ENCODE peak calls at places on chromosomes 5 and 9, in eight cellular contexts. D is uterus, V is suprapubic skin, F is tibial nerve, S is heart left ventricle, W is HepG2, O is MM.1S, H is H9. C is an unnamed sample.

GRCh38 chr9:121748080-121748479 is 96.6 kb downstream of the DAB2IP start:
- DNase-seq in D (no peak), V (no peak), F (no peak), S (no peak), W (no peak), O (no peak), H (no peak), C (no peak)

GRCh38 chr5:142007237-142007544 is 5.6 kb downstream of the GNPDA1 start:
- DNase-seq in D (no peak), V (no peak), F (no peak), S (no peak), W (no peak), O (no peak), H (no peak), C (no peak)

GRCh38 chr9:132169672-132170392 is 8.0 kb downstream of the NTNG2 start:
- DNase-seq in D (no peak), V (no peak), F (no peak), S (peak; percentile 59), W (peak; percentile 26), O (peak; percentile 39), H (peak; percentile 86), C (no peak)

GRCh38 chr5:96256795-96257470 is 176.1 kb downstream of the PCSK1 start:
- DNase-seq in D (peak; percentile 18), V (peak; percentile 60), F (no peak), S (no peak), W (no peak), O (no peak), H (no peak), C (peak; percentile 20)

GRCh38 chr9:86766912-86767311 is 180.4 kb downstream of the GAS1 start:
- DNase-seq in D (peak; percentile 41), V (no peak), F (no peak), S (no peak), W (peak; percentile 13), O (no peak), H (no peak), C (no peak)

GRCh38 chr5:141778683-141779082 is 96.7 kb upstream of the ARAP3 start:
- DNase-seq in D (no peak), V (no peak), F (no peak), S (no peak), W (no peak), O (no peak), H (no peak), C (no peak)

GRCh38 chr5:179271821-179272325 is 73.4 kb downstream of the ADAMTS2 start:
- DNase-seq in D (peak; percentile 17), V (peak; percentile 58), F (no peak), S (peak; percentile 17), W (no peak), O (no peak), H (peak; percentile 24), C (no peak)

GRCh38 chr5:134136771-134137170 is 22.3 kb downstream of the TCF7 start:
- DNase-seq in D (peak; percentile 9), V (peak; percentile 37), F (no peak), S (peak; percentile 12), W (no peak), O (no peak), H (peak; percentile 15), C (peak; percentile 6)

GRCh38 chr9:71001780-71002386 is 119.5 kb downstream of the TRPM3 start:
- DNase-seq in D (no peak), V (no peak), F (no peak), S (no peak), W (peak; percentile 10), O (peak; percentile 50), H (peak; percentile 58), C (no peak)

GRCh38 chr5:152177626-152178349 is 227.3 kb downstream of the NMUR2 start:
- DNase-seq in D (no peak), V (no peak), F (no peak), S (no peak), W (no peak), O (no peak), H (no peak), C (no peak)

GRCh38 chr5:73280821-73281746 is 108.1 kb downstream of the TMEM174 start:
- DNase-seq in D (peak; percentile 65), V (no peak), F (peak; percentile 82), S (peak; percentile 42), W (no peak), O (no peak), H (no peak), C (no peak)

GRCh38 chr5:38845555-38846378 is at the start of gene OSMR:
- DNase-seq in D (peak; percentile 96), V (peak; percentile 96), F (peak; percentile 81), S (peak; percentile 91), W (peak; percentile 84), O (no peak), H (peak; percentile 65), C (peak; percentile 67)

GRCh38 chr5:132775439-132776076 is 1.5 kb downstream of the SEPTIN8 start:
- DNase-seq in D (no peak), V (no peak), F (no peak), S (no peak), W (no peak), O (no peak), H (no peak), C (no peak)
- H3K4me1 ChIP-seq in D (peaks cover 11% of the 10 kb centered on the region), V (peaks cover 70% of the 10 kb centered on the region), F (peaks cover 68% of the 10 kb centered on the region), S (peaks cover 59% of the 10 kb centered on the region), W (peaks cover 66% of the 10 kb centered on the region), O (peaks cover 8% of the 10 kb centered on the region), H (peaks cover 10% of the 10 kb centered on the region), C (peaks cover 7% of the 10 kb centered on the region)

GRCh38 chr9:110076894-110077725 is 130.8 kb downstream of the C9orf152 start:
- DNase-seq in D (no peak), V (no peak), F (no peak), S (no peak), W (no peak), O (no peak), H (no peak), C (no peak)
- H3K4me1 ChIP-seq in D (peaks cover 4% of the 10 kb centered on the region), V (peaks cover 41% of the 10 kb centered on the region), F (peaks cover 30% of the 10 kb centered on the region), S (peaks cover 71% of the 10 kb centered on the region), W (peaks cover 10% of the 10 kb centered on the region), O (peaks cover 31% of the 10 kb centered on the region), H (no peaks in the 10 kb centered on the region), C (peaks cover 46% of the 10 kb centered on the region)

DNA sequence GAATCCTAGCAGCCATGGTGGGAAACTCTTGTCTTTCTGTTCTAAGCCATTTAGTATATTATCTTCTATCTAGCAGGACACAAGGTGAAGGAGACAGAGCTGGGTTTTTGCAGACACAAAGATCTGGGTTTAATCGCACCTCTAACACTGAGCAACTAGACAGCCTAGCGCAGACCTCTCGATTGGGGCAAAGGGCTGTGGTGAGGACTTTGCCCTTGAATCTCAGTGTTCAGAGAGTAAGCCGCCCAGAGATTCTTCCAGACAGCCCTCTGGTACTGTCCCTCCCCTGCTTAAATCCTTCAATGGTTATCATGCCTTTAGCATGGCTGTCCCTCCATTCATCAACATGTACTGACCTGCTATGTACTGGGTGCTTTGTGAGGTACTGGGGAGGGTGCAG is 128.1 kb downstream of the CRB2 start:
- DNase-seq in D (no peak), V (no peak), F (no peak), S (no peak), W (peak; percentile 46), O (no peak), H (no peak), C (no peak)
- H3K4me1 ChIP-seq in D (no peaks in the 10 kb centered on the region), V (no peaks in the 10 kb centered on the region), F (no peaks in the 10 kb centered on the region), S (no peaks in the 10 kb centered on the region), W (peaks cover 61% of the 10 kb centered on the region), O (no peaks in the 10 kb centered on the region), H (peaks cover 11% of the 10 kb centered on the region), C (no peaks in the 10 kb centered on the region)

GRCh38 chr5:36982146-36982545 is 105.6 kb downstream of the NIPBL start:
- DNase-seq in D (no peak), V (no peak), F (no peak), S (no peak), W (no peak), O (no peak), H (no peak), C (no peak)
- H3K4me1 ChIP-seq in D (no peaks in the 10 kb centered on the region), V (no peaks in the 10 kb centered on the region), F (no peaks in the 10 kb centered on the region), S (no peaks in the 10 kb centered on the region), W (no peaks in the 10 kb centered on the region), O (no peaks in the 10 kb centered on the region), H (no peaks in the 10 kb centered on the region), C (no peaks in the 10 kb centered on the region)

GRCh38 chr5:17895296-17896058 is 261.2 kb downstream of the TAF11L14 start:
- DNase-seq in D (no peak), V (no peak), F (no peak), S (no peak), W (no peak), O (no peak), H (no peak), C (no peak)
- H3K4me1 ChIP-seq in D (no peaks in the 10 kb centered on the region), V (peaks cover 21% of the 10 kb centered on the region), F (no peaks in the 10 kb centered on the region), S (no peaks in the 10 kb centered on the region), W (no peaks in the 10 kb centered on the region), O (no peaks in the 10 kb centered on the region), H (no peaks in the 10 kb centered on the region), C (no peaks in the 10 kb centered on the region)

C was measured in gastrocnemius medialis.